ENCODE peak calls at places on chromosome 18, in seven cellular contexts. B is osteocyte, T is transverse colon, F is stomach, D is IMR-90, O is GM06990, R is cardiac muscle cell. W is an unnamed sample.

GRCh38 chr18:4510709-4511108 is 55.6 kb upstream of the DLGAP1 start:
- DNase-seq in F (no peak), T (no peak), O (peak), D (no peak), B (no peak), R (peak), W (peak)

GRCh38 chr18:52605345-52605744 is 265.3 kb downstream of the DCC start:
- DNase-seq in F (no peak), O (no peak), R (no peak), T (no peak), D (no peak), B (no peak), W (no peak)

GRCh38 chr18:68564348-68564747 is 150.6 kb downstream of the TMX3 start:
- DNase-seq in R (no peak), D (no peak), T (no peak), F (no peak), O (no peak), B (no peak), W (no peak)

GRCh38 chr18:63152096-63152495 is 167.5 kb downstream of the BCL2 start:
- DNase-seq in R (no peak), D (no peak), B (no peak), O (no peak), T (no peak), F (no peak), W (no peak)

GRCh38 chr18:79384834-79385233 is 10.9 kb upstream of the NFATC1 start:
- DNase-seq in R (no peak), B (peak), T (no peak), D (no peak), O (no peak), F (no peak), W (no peak)

GRCh38 chr18:48085781-48086487 is 155.5 kb upstream of the SMAD2 start:
- DNase-seq in T (peak), R (no peak), O (no peak), B (no peak), F (no peak), D (no peak), W (no peak)

GRCh38 chr18:59149007-59149406 is 9.3 kb downstream of the SEC11C start:
- DNase-seq in T (no peak), B (no peak), D (no peak), F (no peak), R (no peak), O (no peak), W (no peak)

GRCh38 chr18:62522178-62522509 is 681 bp upstream of the ZCCHC2 start:
- DNase-seq in T (no peak), D (no peak), O (no peak), R (no peak), F (no peak), B (no peak), W (no peak)

GRCh38 chr18:39825485-39825884 is 2129.5 kb upstream of the PIK3C3 start:
- DNase-seq in D (no peak), O (no peak), R (no peak), F (no peak), B (no peak), T (no peak), W (no peak)

GRCh38 chr18:35174093-35174731 is 66.6 kb upstream of the ZNF397 start:
- DNase-seq in T (no peak), R (peak), B (no peak), F (no peak), O (peak), D (no peak), W (no peak)

GRCh38 chr18:32328379-32328778 is 138.5 kb downstream of the MEP1B start:
- DNase-seq in D (peak), B (no peak), R (peak), F (no peak), T (no peak), O (no peak), W (peak)

GRCh38 chr18:35478520-35479435 is 19.0 kb downstream of the INO80C start:
- DNase-seq in O (no peak), R (peak), D (peak), B (no peak), T (peak), F (peak), W (peak)

GRCh38 chr18:21740474-21740723 is 193 bp upstream of the MIB1 start:
- DNase-seq in O (no peak), B (no peak), R (peak), T (peak), F (no peak), D (peak), W (peak)

GRCh38 chr18:32284284-32284683 is 94.4 kb downstream of the MEP1B start:
- DNase-seq in T (no peak), R (no peak), B (no peak), D (peak), F (no peak), O (no peak), W (no peak)

GRCh38 chr18:77165489-77166415 is 33.2 kb upstream of the MBP start:
- DNase-seq in F (no peak), D (no peak), T (no peak), R (peak), O (no peak), B (no peak), W (peak)

GRCh38 chr18:3340682-3341097 is 78.8 kb downstream of the MYL12B start:
- DNase-seq in T (no peak), D (peak), O (no peak), F (no peak), B (no peak), R (peak), W (peak)

GRCh38 chr18:6624271-6624670 is 105.2 kb upstream of the ARHGAP28 start:
- DNase-seq in B (no peak), F (no peak), D (peak), R (peak), O (no peak), T (no peak), W (peak)

GRCh38 chr18:2853926-2854664 is 7.3 kb downstream of the EMILIN2 start:
- DNase-seq in O (no peak), B (no peak), R (peak), T (no peak), D (no peak), F (no peak), W (no peak)

GRCh38 chr18:1665064-1665463 is 760.4 kb downstream of the ADCYAP1 start:
- DNase-seq in B (no peak), F (no peak), O (no peak), D (no peak), T (no peak), R (no peak), W (no peak)

GRCh38 chr18:49749563-49749962 is 63.8 kb downstream of the ACAA2 start:
- DNase-seq in T (no peak), F (no peak), R (no peak), O (no peak), D (no peak), B (no peak), W (no peak)

GRCh38 chr18:78632111-78632541 is 347.5 kb upstream of the SALL3 start:
- DNase-seq in F (no peak), O (no peak), T (no peak), R (no peak), B (no peak), D (peak), W (peak)

GRCh38 chr18:9082763-9083510 is 19.6 kb upstream of the NDUFV2 start:
- DNase-seq in T (no peak), D (no peak), B (no peak), O (peak), F (no peak), R (no peak), W (no peak)

GRCh38 chr18:10519366-10519765 is 6.5 kb upstream of the NAPG start:
- DNase-seq in D (peak), B (no peak), F (no peak), R (peak), O (no peak), T (no peak), W (peak)

GRCh38 chr18:26818461-26818860 is 47.0 kb downstream of the AQP4 start:
- DNase-seq in R (no peak), F (no peak), O (no peak), D (no peak), B (no peak), T (no peak), W (no peak)

GRCh38 chr18:24369420-24369819 is 28.2 kb downstream of the OSBPL1A start:
- DNase-seq in F (no peak), O (no peak), D (peak), R (no peak), T (no peak), B (peak), W (no peak)

GRCh38 chr18:13463526-13463925 is 245.0 kb downstream of the LDLRAD4 start:
- DNase-seq in D (no peak), B (no peak), F (no peak), O (no peak), T (no peak), R (no peak), W (no peak)

GRCh38 chr18:7111134-7111533 is 6.5 kb downstream of the LAMA1 start:
- DNase-seq in B (no peak), T (no peak), R (no peak), O (no peak), F (no peak), D (no peak), W (no peak)

GRCh38 chr18:77080283-77080682 is 52.3 kb downstream of the MBP start:
- DNase-seq in D (no peak), B (no peak), T (peak), O (peak), F (no peak), R (no peak), W (no peak)

GRCh38 chr18:55780591-55781071 is 192.6 kb upstream of the TCF4 start:
- DNase-seq in D (peak), B (no peak), R (peak), T (no peak), O (no peak), F (no peak), W (peak)

GRCh38 chr18:61900504-61901281 is 7.9 kb upstream of the RNF152 start:
- DNase-seq in T (no peak), R (no peak), F (no peak), D (no peak), O (no peak), B (no peak), W (no peak)

GRCh38 chr18:39434223-39434622 is 1868.6 kb upstream of the CELF4 start:
- DNase-seq in T (no peak), R (peak), F (no peak), O (no peak), D (no peak), B (no peak), W (peak)

GRCh38 chr18:76495435-76496199 is 575 bp upstream of the ZNF516 start:
- DNase-seq in D (peak), O (peak), R (peak), F (no peak), T (peak), B (no peak), W (peak)

GRCh38 chr18:48915621-48916425 is 34.9 kb downstream of the SMAD7 start:
- DNase-seq in D (peak), T (no peak), R (no peak), B (no peak), O (no peak), F (no peak), W (no peak)

GRCh38 chr18:42976869-42977268 is 138.6 kb downstream of the RIT2 start:
- DNase-seq in F (no peak), T (no peak), O (no peak), R (no peak), B (no peak), D (no peak), W (no peak)

GRCh38 chr18:10057401-10057800 is 143.6 kb downstream of the VAPA start:
- DNase-seq in D (no peak), F (no peak), O (no peak), R (no peak), B (no peak), T (no peak), W (no peak)

GRCh38 chr18:2846638-2847340 is at the start of gene EMILIN2:
- DNase-seq in R (peak), F (peak), T (peak), B (no peak), D (peak), O (peak), W (peak)

GRCh38 chr18:864872-865273 is 39.8 kb upstream of the ADCYAP1 start:
- DNase-seq in T (peak), D (peak), F (peak), B (no peak), R (peak), O (peak), W (peak)

GRCh38 chr18:59646228-59646945 is 50.8 kb downstream of the CCBE1 start:
- DNase-seq in F (no peak), R (no peak), O (no peak), B (peak), D (no peak), T (no peak), W (no peak)

DNA sequence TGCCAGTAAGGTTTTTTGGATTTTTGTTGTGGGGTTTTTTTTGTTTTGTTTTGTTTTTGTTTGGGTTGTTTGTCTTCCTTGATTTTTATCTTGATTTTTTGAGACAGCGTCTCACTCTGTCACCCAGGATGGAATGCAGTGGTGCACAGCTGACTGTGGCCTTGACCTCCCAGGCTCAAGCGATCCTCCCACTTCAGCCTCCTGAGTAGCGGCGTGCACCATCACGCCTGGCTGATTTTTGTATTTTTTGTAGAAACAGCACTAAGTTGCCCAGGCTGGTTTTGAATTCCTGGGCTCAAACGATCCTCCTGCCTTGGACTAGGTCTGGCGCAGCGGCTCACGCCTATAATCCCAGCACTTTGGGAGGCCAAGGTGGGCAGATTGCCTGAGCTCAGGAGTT is 16.4 kb downstream of the MPPE1 start:
- DNase-seq in F (no peak), D (no peak), R (no peak), T (no peak), O (no peak), B (no peak), W (no peak)
- TF ChIP-seq CTCF in F (no peak), D (no peak), R (no peak), T (no peak), O (no peak), B (no peak), W (no peak)

GRCh38 chr18:51522821-51523220 is 325.3 kb upstream of the MEX3C start:
- DNase-seq in R (no peak), B (no peak), F (no peak), O (no peak), D (no peak), T (no peak), W (no peak)

GRCh38 chr18:51525453-51526225 is 328.2 kb upstream of the MEX3C start:
- DNase-seq in D (no peak), O (no peak), T (no peak), F (no peak), R (no peak), B (no peak), W (no peak)

GRCh38 chr18:51523671-51524070 is 326.2 kb upstream of the MEX3C start:
- DNase-seq in B (no peak), F (no peak), O (no peak), D (no peak), R (no peak), T (no peak), W (no peak)

GRCh38 chr18:51531496-51531895 is 334.0 kb upstream of the MEX3C start:
- DNase-seq in F (no peak), T (no peak), R (no peak), B (no peak), D (no peak), O (no peak), W (no peak)

DNA sequence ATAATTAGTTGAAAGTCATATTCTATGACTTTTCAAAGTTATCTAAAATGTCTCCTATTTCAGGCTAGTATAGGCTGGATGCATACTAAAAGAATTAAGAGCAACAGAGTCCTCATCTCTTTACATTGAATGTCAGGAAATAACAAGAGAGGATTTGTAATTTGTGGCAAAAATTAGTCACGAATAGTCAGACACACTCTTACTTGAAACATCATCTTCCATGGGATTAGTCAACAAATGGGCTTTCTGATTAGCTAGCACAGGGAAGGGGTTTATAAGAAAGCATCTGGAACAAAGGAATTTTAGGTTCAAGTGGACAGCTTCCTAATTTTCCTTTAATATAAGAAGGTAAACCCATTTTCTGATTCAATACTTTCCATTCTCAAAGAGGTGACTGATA is 330.3 kb upstream of the MEX3C start:
- DNase-seq in D (no peak), R (no peak), O (no peak), B (no peak), F (no peak), T (no peak), W (no peak)
- TF ChIP-seq CTCF in D (no peak), R (no peak), O (no peak), B (no peak), F (no peak), T (no peak), W (no peak)

GRCh38 chr18:46764586-46764985 is 7.7 kb upstream of the ST8SIA5 start:
- DNase-seq in F (no peak), B (no peak), O (no peak), R (no peak), D (no peak), T (no peak), W (no peak)
- TF ChIP-seq CTCF in F (no peak), B (no peak), O (no peak), R (no peak), D (no peak), T (no peak), W (no peak)

GRCh38 chr18:22980394-22980793 is 47.3 kb downstream of the RBBP8 start:
- DNase-seq in D (no peak), R (no peak), T (no peak), F (no peak), O (no peak), B (no peak), W (no peak)

GRCh38 chr18:22985250-22985649 is 52.1 kb downstream of the RBBP8 start:
- DNase-seq in F (no peak), O (no peak), T (no peak), D (peak), R (no peak), B (no peak), W (no peak)

GRCh38 chr18:22981274-22982133 is 48.4 kb downstream of the RBBP8 start:
- DNase-seq in B (no peak), R (no peak), D (no peak), T (no peak), F (no peak), O (no peak), W (no peak)

GRCh38 chr18:22987547-22988182 is 54.5 kb downstream of the RBBP8 start:
- DNase-seq in D (no peak), T (peak), F (no peak), B (no peak), R (no peak), O (no peak), W (no peak)

GRCh38 chr18:22983175-22983574 is 50.0 kb downstream of the RBBP8 start:
- DNase-seq in B (no peak), T (no peak), O (peak), R (peak), F (no peak), D (peak), W (peak)
- TF ChIP-seq CTCF in B (peak), T (peak), O (peak), R (peak), F (no peak), D (peak), W (peak)

DNA sequence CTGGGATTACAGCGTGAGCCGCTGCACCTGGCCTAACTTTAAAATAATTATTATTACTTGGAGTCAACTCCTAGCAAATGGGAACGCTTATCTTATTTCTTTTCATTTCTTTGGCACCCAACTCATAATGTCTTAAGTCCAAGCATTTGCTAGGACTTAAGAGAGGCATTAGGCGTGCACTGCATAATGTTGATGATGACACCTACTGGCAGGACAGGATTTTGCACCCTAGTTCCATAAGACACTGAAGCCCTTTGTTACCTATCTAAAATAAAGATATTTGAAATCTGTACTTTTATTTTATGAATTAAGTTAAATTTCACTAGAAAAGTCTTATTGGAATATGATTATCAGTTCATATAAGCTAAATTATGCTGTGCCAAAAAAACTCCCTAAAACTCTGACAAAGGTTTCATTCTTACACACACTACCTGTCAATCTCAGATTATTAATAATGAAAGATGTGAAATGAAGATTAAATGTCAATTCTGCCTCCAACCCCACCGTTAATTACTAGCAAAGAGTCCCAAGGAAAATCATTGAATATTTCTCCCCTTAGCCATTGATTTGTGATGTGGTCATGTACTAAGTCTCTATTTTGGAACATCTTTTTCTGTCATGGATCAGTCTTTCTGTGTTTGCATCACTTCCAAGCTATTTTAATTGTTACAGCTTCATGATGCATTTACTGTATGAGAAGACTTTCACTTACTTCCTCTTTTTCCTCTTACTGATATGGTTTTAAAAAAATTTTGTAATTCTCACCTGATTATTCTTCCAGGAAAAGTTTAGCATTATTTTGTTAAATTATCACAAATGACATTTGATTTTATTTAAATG is 12.7 kb upstream of the CDH2 start:
- DNase-seq in F (peak), O (no peak), R (peak), T (no peak), D (peak), B (no peak), W (peak)
- TF ChIP-seq CTCF in F (peak), O (peak), R (peak), T (peak), D (peak), B (peak), W (peak)

DNA sequence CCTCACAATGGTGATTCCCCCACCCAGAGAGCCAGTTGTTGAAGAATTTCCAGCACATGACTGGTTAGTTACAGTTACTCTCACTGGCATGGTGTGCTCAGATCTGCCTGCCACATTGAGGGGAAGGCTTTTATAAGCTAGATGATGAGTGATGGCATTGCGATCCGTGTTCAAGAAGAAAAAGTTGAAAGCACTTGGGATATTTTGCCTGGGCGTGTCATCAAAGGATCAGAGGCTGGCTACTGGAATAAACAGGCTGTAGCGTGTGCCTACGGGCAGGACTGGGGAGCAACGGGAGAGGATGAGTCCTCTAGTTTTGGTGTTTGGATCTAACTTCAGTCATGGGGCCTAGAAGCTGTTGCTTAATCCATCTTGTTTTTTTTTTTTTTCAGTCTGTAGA is 175.0 kb downstream of the SETBP1 start:
- DNase-seq in F (no peak), B (no peak), O (no peak), T (no peak), R (no peak), D (no peak), W (no peak)
- TF ChIP-seq CTCF in F (no peak), B (no peak), O (no peak), T (no peak), R (no peak), D (no peak), W (no peak)

GRCh38 chr18:64966667-64967066 is 784.1 kb upstream of the CDH7 start:
- DNase-seq in T (no peak), F (no peak), R (no peak), O (no peak), B (no peak), D (no peak), W (no peak)
- TF ChIP-seq CTCF in T (no peak), F (no peak), R (no peak), O (no peak), B (no peak), D (no peak), W (no peak)